ENCODE peak calls at places on chromosome 15, in four cellular contexts. J, A, X and G are unnamed samples. For H3K36me3, the result is how much of the 10 kb centered on the place peaks cover.

GRCh38 chr15:91890614-91891013 is 37.1 kb downstream of the SLCO3A1 start:
- DNase-seq in A (no peak), J (peak), X (no peak), G (no peak)

GRCh38 chr15:62824111-62824737 is 218.3 kb upstream of the TPM1 start:
- DNase-seq in J (peak), X (no peak), A (no peak), G (no peak)

GRCh38 chr15:93274276-93274675 is 185.3 kb upstream of the RGMA start:
- DNase-seq in J (no peak), X (no peak), A (no peak), G (no peak)

GRCh38 chr15:31309893-31310606 is 16.6 kb upstream of the KLF13 start:
- DNase-seq in J (no peak), X (peak), A (no peak), G (no peak)

GRCh38 chr15:90709278-90709677 is 7.9 kb upstream of the BLM start:
- DNase-seq in A (no peak), J (no peak), X (no peak), G (no peak)

GRCh38 chr15:31483053-31483923 is 156.7 kb downstream of the KLF13 start:
- DNase-seq in X (no peak), J (no peak), A (peak), G (peak)

GRCh38 chr15:67138946-67139855 is 73.8 kb downstream of the SMAD3 start:
- DNase-seq in A (peak), X (no peak), J (no peak), G (no peak)

GRCh38 chr15:90388462-90389182 is 580 bp downstream of the IQGAP1 start:
- DNase-seq in J (no peak), A (peak), X (peak), G (peak)

GRCh38 chr15:67176195-67176971 is 78.1 kb downstream of the AAGAB start:
- DNase-seq in J (no peak), X (no peak), A (peak), G (no peak)

GRCh38 chr15:33675246-33675645 is 293.1 kb upstream of the CHRM5 start:
- DNase-seq in J (no peak), X (no peak), A (no peak), G (no peak)

GRCh38 chr15:85334241-85334640 is 46.2 kb upstream of the AKAP13 start:
- DNase-seq in A (no peak), J (no peak), X (no peak), G (no peak)

GRCh38 chr15:101124731-101125558 is 126.9 kb downstream of the CHSY1 start:
- DNase-seq in J (no peak), X (no peak), A (no peak), G (no peak)

GRCh38 chr15:50231761-50232160 is 33.8 kb downstream of the HDC start:
- DNase-seq in A (no peak), X (no peak), J (no peak), G (no peak)

GRCh38 chr15:89057506-89058133 is 30.6 kb upstream of the ABHD2 start:
- DNase-seq in J (peak), X (peak), A (peak), G (peak)

GRCh38 chr15:67838789-67839332 is 984 bp downstream of the RNU6-1 start:
- DNase-seq in J (peak), A (peak), X (no peak), G (no peak)

GRCh38 chr15:45205192-45205591 is 17.4 kb upstream of the SHF start:
- DNase-seq in X (no peak), J (no peak), A (no peak), G (no peak)

GRCh38 chr15:92709064-92709463 is 53.5 kb upstream of the FAM174B start:
- DNase-seq in X (no peak), J (peak), A (no peak), G (no peak)

GRCh38 chr15:51861557-51862350 is 32.3 kb downstream of the TMOD3 start:
- DNase-seq in A (no peak), X (no peak), J (no peak), G (no peak)

GRCh38 chr15:92394327-92395175 is 870 bp downstream of the ST8SIA2 start:
- DNase-seq in X (no peak), J (no peak), A (no peak), G (no peak)

GRCh38 chr15:85849946-85850345 is 55.2 kb upstream of the KLHL25 start:
- DNase-seq in A (no peak), J (no peak), X (no peak), G (no peak)

GRCh38 chr15:84784262-84784661 is 32.9 kb upstream of the ALPK3 start:
- DNase-seq in J (no peak), A (no peak), X (no peak), G (no peak)

GRCh38 chr15:100277087-100277855 is 64.5 kb downstream of the ADAMTS17 start:
- DNase-seq in J (no peak), A (no peak), X (no peak), G (no peak)

GRCh38 chr15:38134252-38134651 is 118.4 kb upstream of the SPRED1 start:
- DNase-seq in A (peak), J (no peak), X (no peak), G (no peak)

GRCh38 chr15:98958918-98959639 is 48.5 kb downstream of the PGPEP1L start:
- DNase-seq in A (no peak), J (peak), X (no peak), G (no peak)

GRCh38 chr15:98960555-98961050 is 47.0 kb downstream of the PGPEP1L start:
- DNase-seq in X (no peak), J (peak), A (peak), G (no peak)

GRCh38 chr15:98957655-98958054 is 49.9 kb downstream of the PGPEP1L start:
- DNase-seq in X (no peak), A (no peak), J (no peak), G (no peak)

GRCh38 chr15:98958076-98958475 is 49.5 kb downstream of the PGPEP1L start:
- DNase-seq in X (no peak), J (no peak), A (no peak), G (no peak)

GRCh38 chr15:98959640-98960007 is 48.0 kb downstream of the PGPEP1L start:
- DNase-seq in A (no peak), J (peak), X (no peak), G (no peak)
- H3K36me3 ChIP-seq in A (half or more), J (under half), X (half or more), G (under half)

DNA sequence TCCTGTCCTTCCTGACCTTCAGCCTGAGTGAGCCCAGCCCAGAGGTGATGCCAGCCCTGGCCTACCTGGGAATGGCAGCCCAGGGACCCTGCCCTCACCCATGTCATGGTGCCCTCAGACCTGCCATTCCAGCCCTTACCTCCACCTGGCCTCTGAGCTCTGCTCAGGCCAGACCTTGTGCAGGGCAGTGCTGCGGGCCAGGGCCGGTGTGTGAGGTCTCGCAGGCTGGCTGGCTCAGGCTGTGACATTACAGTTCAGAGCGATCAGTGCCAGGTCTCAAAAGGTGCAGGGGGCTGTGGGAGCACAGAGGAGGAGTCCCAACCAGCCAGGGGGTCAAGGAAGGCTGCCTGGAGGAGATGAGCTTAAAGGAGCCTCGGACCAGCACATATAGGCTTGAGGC is 6.4 kb upstream of the CPLX3 start:
- DNase-seq in A (no peak), J (no peak), X (no peak), G (no peak)
- H3K4me3 ChIP-seq in A (no peak), J (no peak), X (no peak), G (no peak)

DNA sequence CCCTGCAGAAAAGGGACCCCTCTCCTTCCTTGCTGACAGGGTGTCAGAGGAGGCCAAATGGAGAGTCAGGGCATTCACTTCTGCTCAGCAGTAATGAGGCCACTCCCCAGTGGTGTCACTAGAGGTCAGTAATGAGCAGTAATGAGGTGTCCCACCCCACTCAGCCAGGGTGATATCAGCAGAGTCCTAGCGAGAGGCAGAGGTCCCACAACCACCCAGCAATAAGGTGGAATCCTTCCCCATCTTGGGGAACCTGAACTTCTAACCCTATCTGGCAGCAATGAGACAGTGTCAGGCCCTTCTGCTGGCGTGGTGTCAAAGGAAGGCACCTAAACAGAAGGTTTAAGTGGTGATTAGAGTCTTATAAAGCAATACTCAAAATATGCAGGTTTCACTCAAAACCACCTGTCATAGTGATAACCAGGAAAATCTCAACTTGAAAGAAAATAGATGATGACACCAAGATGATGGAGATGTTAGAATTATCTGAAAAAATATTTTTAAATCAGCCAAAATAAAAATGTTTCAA is 12.9 kb downstream of the OCA2 start:
- DNase-seq in J (no peak), A (peak), X (no peak), G (no peak)
- TF ChIP-seq CTCF in J (peak), A (peak), X (no peak), G (peak)

GRCh38 chr15:42750306-42750705 is 13.4 kb upstream of the CDAN1 start:
- DNase-seq in A (no peak), J (no peak), X (no peak), G (no peak)
- H3K36me3 ChIP-seq in A (under half), J (under half), X (half or more), G (under half)

GRCh38 chr15:79089890-79090486 is 592 bp downstream of the RASGRF1 start:
- DNase-seq in J (no peak), A (peak), X (no peak), G (peak)

GRCh38 chr15:79092382-79092781 is 1.8 kb upstream of the RASGRF1 start:
- DNase-seq in A (no peak), X (no peak), J (no peak), G (no peak)

GRCh38 chr15:79090487-79091203 is at the start of gene RASGRF1:
- DNase-seq in X (no peak), J (no peak), A (peak), G (peak)

GRCh38 chr15:79089331-79089889 is 1.2 kb downstream of the RASGRF1 start:
- DNase-seq in A (no peak), X (no peak), J (no peak), G (no peak)

DNA sequence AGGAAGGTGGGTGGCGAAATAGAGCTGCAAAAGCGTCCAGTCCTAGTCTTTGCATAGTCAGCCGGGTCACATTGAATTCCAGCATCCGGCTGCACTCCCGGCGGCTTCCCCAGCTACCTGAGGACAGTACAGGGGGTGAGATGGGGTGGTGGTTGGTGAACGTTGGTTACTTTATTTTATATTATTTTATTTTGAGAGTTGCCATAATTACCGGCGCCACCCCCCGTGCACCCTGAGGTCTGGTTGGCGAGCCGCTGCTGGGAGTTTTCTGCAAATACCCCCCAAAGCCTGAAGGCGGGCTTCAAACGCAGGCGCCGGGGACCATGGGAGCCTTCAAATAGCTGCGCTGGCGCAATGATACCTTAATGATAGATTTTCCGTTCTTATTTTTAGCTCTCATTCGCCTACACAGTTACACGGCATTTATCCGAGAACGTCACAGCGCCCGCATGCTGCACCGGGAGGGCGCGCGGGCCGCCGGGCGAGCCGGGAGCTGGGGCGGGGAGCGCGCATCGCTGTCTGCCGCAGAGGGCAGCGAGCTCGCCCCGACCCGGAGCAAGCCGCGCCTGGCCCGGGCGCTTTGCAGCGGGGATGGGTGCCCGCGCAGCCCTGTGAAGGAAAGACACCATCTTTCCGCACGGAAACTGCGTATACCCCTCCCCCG is 756 bp upstream of the RASGRF1 start:
- DNase-seq in A (peak), J (no peak), X (no peak), G (peak)
- H3K4me3 ChIP-seq in A (no peak), J (no peak), X (peak), G (no peak)

DNA sequence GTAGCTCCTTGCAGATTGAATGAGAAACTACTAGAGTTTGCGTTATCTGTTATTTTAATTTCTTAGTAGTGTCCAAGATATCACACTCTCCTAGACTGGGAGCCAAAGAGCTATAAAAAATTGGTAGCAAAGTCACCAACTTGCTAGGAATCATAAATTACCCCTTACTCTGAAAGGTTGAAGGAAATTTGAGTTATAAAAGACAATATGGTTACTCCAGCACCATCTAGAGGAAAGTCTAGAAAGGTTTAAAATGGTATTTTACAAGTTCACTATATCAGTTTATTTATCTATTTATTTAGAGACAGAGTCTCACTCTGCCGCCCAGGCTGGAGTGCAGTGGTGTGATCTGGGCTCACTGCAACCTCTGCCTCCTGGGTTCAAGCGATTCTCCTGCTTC is 121.6 kb downstream of the RBPMS2 start:
- DNase-seq in A (no peak), J (no peak), X (no peak), G (no peak)
- TF ChIP-seq CTCF in A (peak), J (peak), X (no peak), G (peak)

GRCh38 chr15:58590236-58590635 is 158.4 kb downstream of the LIPC start:
- DNase-seq in X (no peak), J (no peak), A (no peak), G (no peak)
- H3K36me3 ChIP-seq in X (under half), J (under half), A (under half), G (under half)

GRCh38 chr15:40928975-40929729 is at the start of gene DLL4:
- DNase-seq in X (no peak), A (no peak), J (peak), G (peak)

GRCh38 chr15:40930430-40931299 is 1.5 kb downstream of the DLL4 start:
- DNase-seq in A (no peak), J (no peak), X (no peak), G (peak)

GRCh38 chr15:40928351-40928974 is 677 bp upstream of the DLL4 start:
- DNase-seq in J (peak), A (no peak), X (no peak), G (no peak)

GRCh38 chr15:40931300-40932142 is 2.4 kb downstream of the DLL4 start:
- DNase-seq in X (no peak), A (no peak), J (no peak), G (no peak)

GRCh38 chr15:40929730-40930429 is 740 bp downstream of the DLL4 start:
- DNase-seq in A (no peak), J (no peak), X (no peak), G (no peak)
- H3K4me3 ChIP-seq in A (peak), J (peak), X (peak), G (peak)

GRCh38 chr15:40937762-40938529 is 8.8 kb downstream of the DLL4 start:
- DNase-seq in X (no peak), A (no peak), J (peak), G (no peak)
- TF ChIP-seq CTCF in X (peak), A (peak), J (peak), G (peak)